ENCODE peak calls at places on chromosomes 2 and 18, in nine cellular contexts. U is Calu3, W is GM20000, C is left ventricle myocardium inferior, Y is LoVo, T is body of pancreas, O is aorta, J is H9, F is NCI-H1105. N is an unnamed sample.

GRCh38 chr18:61581578-61582204 is 248.5 kb downstream of the CDH20 start:
- DNase-seq in Y (peak; percentile 52), J (peak; percentile 93), U (peak; percentile 86), T (peak; percentile 70), C (peak; percentile 81), F (peak; percentile 54), W (peak; percentile 77), O (peak; percentile 93), N (no peak)

GRCh38 chr18:80157708-80158343 is 48.8 kb downstream of the ADNP2 start:
- DNase-seq in U (peak; percentile 62), F (peak; percentile 43), C (peak; percentile 76), W (peak; percentile 82), Y (peak; percentile 52), T (peak; percentile 77), J (peak; percentile 58), O (peak; percentile 91), N (no peak)

GRCh38 chr2:181574321-181574720 is 82.6 kb downstream of the CERKL start:
- DNase-seq in J (no peak), O (no peak), Y (no peak), U (no peak), W (no peak), T (no peak), C (no peak), F (peak; percentile 58), N (no peak)

GRCh38 chr2:96413067-96413722 is 77.6 kb downstream of the NCAPH start:
- DNase-seq in F (no peak), W (no peak), U (peak; percentile 67), Y (peak; percentile 46), T (no peak), C (no peak), J (no peak), O (no peak), N (no peak)

GRCh38 chr18:21911551-21911950 is 171.0 kb downstream of the MIB1 start:
- DNase-seq in O (no peak), C (no peak), T (no peak), Y (no peak), F (no peak), U (no peak), J (no peak), W (peak; percentile 34), N (no peak)

GRCh38 chr2:212831671-212832199 is 293.1 kb upstream of the ERBB4 start:
- DNase-seq in W (peak; percentile 14), O (peak; percentile 68), C (no peak), T (no peak), U (no peak), F (no peak), Y (no peak), J (no peak), N (no peak)

GRCh38 chr2:159290289-159290907 is 3.9 kb upstream of the WDSUB1 start:
- DNase-seq in F (peak; percentile 50), O (no peak), T (peak; percentile 31), Y (peak; percentile 68), U (peak; percentile 39), W (no peak), C (no peak), J (no peak), N (peak; percentile 38)

GRCh38 chr2:176082885-176083731 is 654 bp downstream of the EVX2 start:
- DNase-seq in U (no peak), F (no peak), C (no peak), T (no peak), Y (no peak), W (no peak), J (peak; percentile 60), O (no peak), N (no peak)

GRCh38 chr2:157875720-157876065 is 437 bp downstream of the ACVR1 start:
- DNase-seq in J (no peak), F (no peak), T (peak; percentile 59), O (peak; percentile 87), W (peak; percentile 76), U (peak; percentile 71), C (peak; percentile 67), Y (peak; percentile 47), N (no peak)

GRCh38 chr18:48749768-48750167 is 201.0 kb downstream of the SMAD7 start:
- DNase-seq in W (no peak), O (peak; percentile 93), C (peak; percentile 73), J (no peak), Y (no peak), T (peak; percentile 13), U (no peak), F (no peak), N (peak; percentile 1)

GRCh38 chr2:64679673-64680425 is 26.1 kb upstream of the SERTAD2 start:
- DNase-seq in W (no peak), Y (no peak), J (no peak), C (no peak), T (no peak), U (no peak), F (no peak), O (no peak), N (no peak)

GRCh38 chr2:232325324-232326273 is 53.0 kb upstream of the ALPP start:
- DNase-seq in O (peak; percentile 89), J (peak; percentile 73), U (peak; percentile 67), W (no peak), Y (peak; percentile 23), F (no peak), C (peak; percentile 59), T (peak; percentile 34), N (no peak)

GRCh38 chr2:138277062-138277461 is 224.5 kb upstream of the SPOPL start:
- DNase-seq in T (no peak), Y (no peak), U (no peak), F (no peak), O (no peak), J (no peak), W (no peak), C (no peak), N (no peak)

GRCh38 chr2:37653805-37654378 is 17.6 kb downstream of the CDC42EP3 start:
- DNase-seq in U (no peak), C (peak; percentile 79), F (no peak), W (peak; percentile 43), J (no peak), Y (no peak), T (peak; percentile 51), O (peak; percentile 77), N (no peak)

GRCh38 chr2:145431181-145431951 is 911.4 kb upstream of the ZEB2 start:
- DNase-seq in J (peak; percentile 38), U (peak; percentile 69), O (no peak), F (peak; percentile 99), Y (no peak), T (peak; percentile 78), W (no peak), C (no peak), N (no peak)

GRCh38 chr2:64063924-64064331 is 44.7 kb upstream of the VPS54 start:
- DNase-seq in U (no peak), C (no peak), O (no peak), F (no peak), W (no peak), J (peak; percentile 58), T (peak; percentile 73), Y (no peak), N (no peak)

GRCh38 chr2:14944562-14945346 is 312.2 kb downstream of the LRATD1 start:
- DNase-seq in C (no peak), U (peak; percentile 11), Y (peak; percentile 41), F (peak; percentile 23), W (no peak), O (no peak), T (peak; percentile 34), J (peak; percentile 76), N (no peak)

GRCh38 chr2:108492364-108492763 is 41.9 kb upstream of the LIMS1 start:
- DNase-seq in F (no peak), J (no peak), T (no peak), O (no peak), Y (no peak), C (no peak), W (no peak), U (no peak), N (peak; percentile 22)

GRCh38 chr18:78130232-78131195 is 849.1 kb upstream of the SALL3 start:
- DNase-seq in T (no peak), Y (no peak), F (no peak), O (no peak), W (no peak), C (no peak), J (no peak), U (no peak), N (no peak)

GRCh38 chr18:75223687-75224347 is 13.2 kb downstream of the TSHZ1 start:
- DNase-seq in Y (no peak), F (no peak), U (no peak), O (no peak), J (no peak), W (no peak), C (no peak), T (no peak), N (peak; percentile 84)

GRCh38 chr2:134079373-134079772 is 174.5 kb upstream of the MGAT5 start:
- DNase-seq in Y (no peak), O (no peak), C (no peak), T (no peak), W (peak; percentile 36), U (no peak), F (no peak), J (no peak), N (no peak)

GRCh38 chr18:46401486-46402115 is 255.4 kb downstream of the LOXHD1 start:
- DNase-seq in C (no peak), O (no peak), Y (no peak), W (no peak), F (no peak), J (no peak), T (no peak), U (no peak), N (no peak)

GRCh38 chr2:26849056-26850001 is 1.4 kb downstream of the DPYSL5 start:
- DNase-seq in F (peak; percentile 60), J (no peak), T (no peak), W (peak; percentile 55), C (no peak), Y (no peak), U (no peak), O (no peak), N (no peak)

GRCh38 chr2:71524476-71524875 is 71.1 kb downstream of the DYSF start:
- DNase-seq in O (no peak), C (no peak), Y (no peak), U (no peak), W (no peak), T (no peak), J (peak; percentile 19), F (no peak), N (no peak)

GRCh38 chr2:200702646-200703118 is 109.0 kb upstream of the BZW1 start:
- DNase-seq in Y (no peak), C (no peak), O (no peak), T (no peak), W (no peak), J (no peak), U (no peak), F (no peak), N (no peak)

GRCh38 chr2:162123806-162124758 is 28.0 kb downstream of the GCG start:
- DNase-seq in J (no peak), O (no peak), F (peak; percentile 45), U (peak; percentile 13), Y (peak; percentile 76), T (no peak), W (peak; percentile 40), C (no peak), N (peak; percentile 19)

GRCh38 chr2:174012347-174013309 is 47.5 kb upstream of the SP3 start:
- DNase-seq in T (peak; percentile 60), W (peak; percentile 54), J (peak; percentile 83), C (peak; percentile 85), O (peak; percentile 91), Y (no peak), F (no peak), U (no peak), N (no peak)

GRCh38 chr2:27051902-27052645 is 606 bp downstream of the AGBL5 start:
- DNase-seq in C (peak; percentile 44), F (peak; percentile 18), T (no peak), J (peak; percentile 37), Y (no peak), O (peak; percentile 85), W (no peak), U (peak; percentile 8), N (no peak)

GRCh38 chr2:28750316-28751101 is 1.1 kb upstream of the PPP1CB start:
- DNase-seq in W (no peak), T (peak; percentile 50), O (no peak), U (peak; percentile 6), C (no peak), Y (no peak), J (no peak), F (no peak), N (peak; percentile 61)

GRCh38 chr2:178418426-178418825 is 32.5 kb downstream of the PRKRA start:
- DNase-seq in C (no peak), J (no peak), U (no peak), O (no peak), W (no peak), T (no peak), F (no peak), Y (no peak), N (no peak)

GRCh38 chr2:85537600-85538506 is 1.1 kb upstream of the MAT2A start:
- DNase-seq in C (peak; percentile 58), W (peak; percentile 40), F (peak; percentile 54), J (peak; percentile 65), O (peak; percentile 83), U (peak; percentile 58), Y (peak; percentile 55), T (peak; percentile 69), N (no peak)

N was measured in epithelial cell of proximal tubule.